ENCODE peak calls at places on chromosomes 4 and X, in ten cellular contexts. Q is NCI-H146; Y is stimulated activated CD4-positive, alpha-beta T cell treated with anti-CD3 and anti-CD28 coated beads, Interleukin-15, amount 100 ng/mL, for 48 hours; W is mesendoderm; O is activated naive CD8-positive, alpha-beta T cell treated with anti-CD3 and anti-CD28 coated beads, Interleukin-2, amount 50 U/mL, for 24 hours; X is MCF 10A; A is activated T-cell treated with anti-CD3 and anti-CD28 coated beads, Interleukin-2, amount 50 U/mL, for 1 hour; T is midbrain; F is astrocyte of the spinal cord; M is AG04450. R is an unnamed sample.

GRCh38 chrX:79161655-79162054 is 17.2 kb downstream of the GPR174 start:
- DNase-seq in O (no peak), F (no peak), A (no peak), Q (no peak), M (no peak), X (no peak), Y (no peak), T (no peak), W (no peak), R (no peak)

GRCh38 chr4:168163106-168163505 is 70.8 kb downstream of the ANXA10 start:
- DNase-seq in M (no peak), O (no peak), T (no peak), A (no peak), F (no peak), W (no peak), X (no peak), Y (no peak), Q (no peak), R (no peak)

GRCh38 chrX:34734383-34734782 is 77.3 kb upstream of the TMEM47 start:
- DNase-seq in O (no peak), W (no peak), Q (no peak), T (no peak), M (peak), Y (no peak), X (peak), A (no peak), F (peak), R (no peak)

GRCh38 chr4:124265701-124266100 is 446.8 kb downstream of the ANKRD50 start:
- DNase-seq in Q (no peak), F (peak), X (no peak), W (no peak), T (no peak), M (no peak), A (no peak), Y (no peak), O (no peak), R (no peak)

GRCh38 chrX:110732274-110732673 is 63.3 kb downstream of the CHRDL1 start:
- DNase-seq in X (no peak), F (no peak), W (no peak), Q (no peak), T (no peak), O (no peak), M (no peak), A (no peak), Y (no peak), R (no peak)

GRCh38 chr4:40585201-40585789 is 44.4 kb downstream of the RBM47 start:
- DNase-seq in A (no peak), M (no peak), X (no peak), T (no peak), O (no peak), F (no peak), Q (no peak), Y (no peak), W (no peak), R (no peak)

GRCh38 chr4:152073738-152074137 is 312.9 kb upstream of the GATB start:
- DNase-seq in M (no peak), O (no peak), F (peak), T (no peak), Q (no peak), Y (no peak), W (peak), X (peak), A (no peak), R (no peak)

GRCh38 chr4:14575919-14576318 is 426.4 kb upstream of the CPEB2 start:
- DNase-seq in O (no peak), Q (no peak), T (no peak), X (no peak), M (no peak), F (no peak), A (no peak), Y (no peak), W (no peak), R (no peak)

GRCh38 chrX:111168314-111168713 is 72.3 kb downstream of the PAK3 start:
- DNase-seq in F (no peak), T (peak), M (no peak), Y (no peak), O (no peak), W (peak), X (peak), Q (peak), A (no peak), R (no peak)

R was measured in glomerular endothelial cell.